ENCODE peak calls at places on chromosomes 13 and 19, in seven cellular contexts. One of them, this sample, is unnamed.
A peak's percentile ranks its signal among the peaks of the same experiment; 100 is the strongest.

GRCh38 chr19:20167020-20167644 is at the start of gene ZNF486:
- DNase-seq in neural progenitor cell: peak; percentile 98
- DNase-seq in CD8-positive, alpha-beta memory T cell: peak; percentile 90
- DNase-seq in adrenal gland: peak; percentile 97
- DNase-seq in heart left ventricle: peak; percentile 98
- DNase-seq in heart right ventricle: peak; percentile 94
- DNase-seq in Peyer's patch: peak; percentile 98
- DNase-seq in this sample: peak; percentile 75

GRCh38 chr19:18292810-18293641 is 11.6 kb upstream of the JUND start:
- DNase-seq in neural progenitor cell: peak; percentile 94
- DNase-seq in CD8-positive, alpha-beta memory T cell: no peak
- DNase-seq in adrenal gland: peak; percentile 93
- DNase-seq in heart left ventricle: peak; percentile 92
- DNase-seq in heart right ventricle: peak; percentile 89
- DNase-seq in Peyer's patch: peak; percentile 85
- DNase-seq in this sample: no peak

GRCh38 chr13:48000559-48001126 is 430 bp downstream of the SUCLA2 start:
- DNase-seq in neural progenitor cell: peak; percentile 55
- DNase-seq in CD8-positive, alpha-beta memory T cell: peak; percentile 2
- DNase-seq in adrenal gland: peak; percentile 21
- DNase-seq in heart left ventricle: peak; percentile 29
- DNase-seq in heart right ventricle: no peak
- DNase-seq in Peyer's patch: no peak
- DNase-seq in this sample: no peak

GRCh38 chr19:13243971-13244370 is 93.8 kb downstream of the IER2 start:
- DNase-seq in neural progenitor cell: no peak
- DNase-seq in CD8-positive, alpha-beta memory T cell: no peak
- DNase-seq in adrenal gland: no peak
- DNase-seq in heart left ventricle: no peak
- DNase-seq in heart right ventricle: no peak
- DNase-seq in Peyer's patch: no peak
- DNase-seq in this sample: no peak

GRCh38 chr13:46624821-46625220 is 71.9 kb downstream of the LRCH1 start:
- DNase-seq in neural progenitor cell: no peak
- DNase-seq in CD8-positive, alpha-beta memory T cell: no peak
- DNase-seq in adrenal gland: no peak
- DNase-seq in heart left ventricle: no peak
- DNase-seq in heart right ventricle: no peak
- DNase-seq in Peyer's patch: no peak
- DNase-seq in this sample: no peak

GRCh38 chr19:55355213-55355821 is 798 bp upstream of the COX6B2 start:
- DNase-seq in neural progenitor cell: peak; percentile 69
- DNase-seq in CD8-positive, alpha-beta memory T cell: no peak
- DNase-seq in adrenal gland: no peak
- DNase-seq in heart left ventricle: no peak
- DNase-seq in heart right ventricle: no peak
- DNase-seq in Peyer's patch: no peak
- DNase-seq in this sample: no peak

GRCh38 chr19:31103228-31103627 is 246.0 kb downstream of the TSHZ3 start:
- DNase-seq in neural progenitor cell: no peak
- DNase-seq in CD8-positive, alpha-beta memory T cell: no peak
- DNase-seq in adrenal gland: no peak
- DNase-seq in heart left ventricle: no peak
- DNase-seq in heart right ventricle: no peak
- DNase-seq in Peyer's patch: no peak
- DNase-seq in this sample: no peak

GRCh38 chr13:50124536-50125305 is 109.5 kb downstream of the KCNRG start:
- DNase-seq in neural progenitor cell: peak; percentile 85
- DNase-seq in CD8-positive, alpha-beta memory T cell: peak; percentile 96
- DNase-seq in adrenal gland: peak; percentile 97
- DNase-seq in heart left ventricle: peak; percentile 60
- DNase-seq in heart right ventricle: peak; percentile 54
- DNase-seq in Peyer's patch: peak; percentile 98
- DNase-seq in this sample: no peak

GRCh38 chr13:20001351-20001750 is 42.8 kb downstream of the ZMYM2 start:
- DNase-seq in neural progenitor cell: no peak
- DNase-seq in CD8-positive, alpha-beta memory T cell: no peak
- DNase-seq in adrenal gland: no peak
- DNase-seq in heart left ventricle: no peak
- DNase-seq in heart right ventricle: no peak
- DNase-seq in Peyer's patch: no peak
- DNase-seq in this sample: no peak

GRCh38 chr13:60267498-60268202 is 103.9 kb upstream of the DIAPH3 start:
- DNase-seq in neural progenitor cell: peak; percentile 40
- DNase-seq in CD8-positive, alpha-beta memory T cell: peak; percentile 8
- DNase-seq in adrenal gland: peak; percentile 26
- DNase-seq in heart left ventricle: no peak
- DNase-seq in heart right ventricle: no peak
- DNase-seq in Peyer's patch: peak; percentile 51
- DNase-seq in this sample: no peak

GRCh38 chr13:51834581-51835158 is 10.3 kb downstream of the TMEM272 start:
- DNase-seq in neural progenitor cell: peak; percentile 18
- DNase-seq in CD8-positive, alpha-beta memory T cell: no peak
- DNase-seq in adrenal gland: no peak
- DNase-seq in heart left ventricle: no peak
- DNase-seq in heart right ventricle: no peak
- DNase-seq in Peyer's patch: no peak
- DNase-seq in this sample: no peak
- H3K4me1 ChIP-seq in neural progenitor cell: peaks cover 3% of the 10 kb centered on the region
- H3K4me1 ChIP-seq in CD8-positive, alpha-beta memory T cell: peaks cover 15% of the 10 kb centered on the region
- H3K4me1 ChIP-seq in adrenal gland: no peaks in the 10 kb centered on the region
- H3K4me1 ChIP-seq in heart left ventricle: peaks cover 6% of the 10 kb centered on the region
- H3K4me1 ChIP-seq in heart right ventricle: no peaks in the 10 kb centered on the region
- H3K4me1 ChIP-seq in Peyer's patch: no peaks in the 10 kb centered on the region
- H3K4me1 ChIP-seq in this sample: no peaks in the 10 kb centered on the region

GRCh38 chr19:15265849-15266248 is 33.6 kb upstream of the EPHX3 start:
- DNase-seq in neural progenitor cell: no peak
- DNase-seq in CD8-positive, alpha-beta memory T cell: no peak
- DNase-seq in adrenal gland: peak; percentile 97
- DNase-seq in heart left ventricle: peak; percentile 94
- DNase-seq in heart right ventricle: peak; percentile 91
- DNase-seq in Peyer's patch: peak; percentile 68
- DNase-seq in this sample: no peak

GRCh38 chr19:15264061-15264932 is 32.0 kb upstream of the EPHX3 start:
- DNase-seq in neural progenitor cell: peak; percentile 90
- DNase-seq in CD8-positive, alpha-beta memory T cell: peak; percentile 59
- DNase-seq in adrenal gland: peak; percentile 87
- DNase-seq in heart left ventricle: peak; percentile 70
- DNase-seq in heart right ventricle: peak; percentile 75
- DNase-seq in Peyer's patch: peak; percentile 88
- DNase-seq in this sample: no peak

GRCh38 chr19:15266683-15267082 is 34.4 kb upstream of the EPHX3 start:
- DNase-seq in neural progenitor cell: no peak
- DNase-seq in CD8-positive, alpha-beta memory T cell: no peak
- DNase-seq in adrenal gland: no peak
- DNase-seq in heart left ventricle: no peak
- DNase-seq in heart right ventricle: no peak
- DNase-seq in Peyer's patch: no peak
- DNase-seq in this sample: no peak

GRCh38 chr19:15264933-15265206 is 32.6 kb upstream of the EPHX3 start:
- DNase-seq in neural progenitor cell: no peak
- DNase-seq in CD8-positive, alpha-beta memory T cell: no peak
- DNase-seq in adrenal gland: no peak
- DNase-seq in heart left ventricle: no peak
- DNase-seq in heart right ventricle: no peak
- DNase-seq in Peyer's patch: no peak
- DNase-seq in this sample: no peak

GRCh38 chr19:15265214-15265613 is 33.0 kb upstream of the EPHX3 start:
- DNase-seq in neural progenitor cell: no peak
- DNase-seq in CD8-positive, alpha-beta memory T cell: no peak
- DNase-seq in adrenal gland: no peak
- DNase-seq in heart left ventricle: no peak
- DNase-seq in heart right ventricle: no peak
- DNase-seq in Peyer's patch: no peak
- DNase-seq in this sample: no peak
- H3K27ac ChIP-seq in neural progenitor cell: no peak overlapping the region
- H3K27ac ChIP-seq in CD8-positive, alpha-beta memory T cell: no peak overlapping the region
- H3K27ac ChIP-seq in adrenal gland: peak overlapping the region; percentile 50
- H3K27ac ChIP-seq in heart left ventricle: peak overlapping the region; percentile 82
- H3K27ac ChIP-seq in heart right ventricle: peak overlapping the region; percentile 55
- H3K27ac ChIP-seq in Peyer's patch: peak overlapping the region; percentile 81
- H3K27ac ChIP-seq in this sample: no peak overlapping the region

GRCh38 chr13:25169356-25169755 is 2.7 kb downstream of the AMER2 start:
- DNase-seq in neural progenitor cell: no peak
- DNase-seq in CD8-positive, alpha-beta memory T cell: no peak
- DNase-seq in adrenal gland: no peak
- DNase-seq in heart left ventricle: no peak
- DNase-seq in heart right ventricle: no peak
- DNase-seq in Peyer's patch: no peak
- DNase-seq in this sample: no peak

GRCh38 chr13:25165664-25166063 is 6.4 kb downstream of the AMER2 start:
- DNase-seq in neural progenitor cell: no peak
- DNase-seq in CD8-positive, alpha-beta memory T cell: no peak
- DNase-seq in adrenal gland: no peak
- DNase-seq in heart left ventricle: no peak
- DNase-seq in heart right ventricle: no peak
- DNase-seq in Peyer's patch: no peak
- DNase-seq in this sample: no peak

GRCh38 chr13:25168800-25169199 is 3.3 kb downstream of the AMER2 start:
- DNase-seq in neural progenitor cell: no peak
- DNase-seq in CD8-positive, alpha-beta memory T cell: no peak
- DNase-seq in adrenal gland: no peak
- DNase-seq in heart left ventricle: no peak
- DNase-seq in heart right ventricle: no peak
- DNase-seq in Peyer's patch: no peak
- DNase-seq in this sample: no peak

GRCh38 chr13:25167775-25168174 is 4.3 kb downstream of the AMER2 start:
- DNase-seq in neural progenitor cell: no peak
- DNase-seq in CD8-positive, alpha-beta memory T cell: no peak
- DNase-seq in adrenal gland: no peak
- DNase-seq in heart left ventricle: no peak
- DNase-seq in heart right ventricle: no peak
- DNase-seq in Peyer's patch: no peak
- DNase-seq in this sample: no peak

GRCh38 chr13:25167349-25167748 is 4.7 kb downstream of the AMER2 start:
- DNase-seq in neural progenitor cell: no peak
- DNase-seq in CD8-positive, alpha-beta memory T cell: no peak
- DNase-seq in adrenal gland: no peak
- DNase-seq in heart left ventricle: no peak
- DNase-seq in heart right ventricle: no peak
- DNase-seq in Peyer's patch: no peak
- DNase-seq in this sample: no peak
- H3K27me3 ChIP-seq in neural progenitor cell: peaks cover 60% of the 10 kb centered on the region
- H3K27me3 ChIP-seq in CD8-positive, alpha-beta memory T cell: peaks cover 10% of the 10 kb centered on the region
- H3K27me3 ChIP-seq in adrenal gland: peaks cover 24% of the 10 kb centered on the region
- H3K27me3 ChIP-seq in heart left ventricle: peaks cover 66% of the 10 kb centered on the region
- H3K27me3 ChIP-seq in heart right ventricle: peaks cover 63% of the 10 kb centered on the region
- H3K27me3 ChIP-seq in Peyer's patch: peaks cover 11% of the 10 kb centered on the region
- H3K27me3 ChIP-seq in this sample: peaks cover 9% of the 10 kb centered on the region

GRCh38 chr13:99211421-99212035 is 10.9 kb downstream of the UBAC2 start:
- DNase-seq in neural progenitor cell: no peak
- DNase-seq in CD8-positive, alpha-beta memory T cell: no peak
- DNase-seq in adrenal gland: no peak
- DNase-seq in heart left ventricle: no peak
- DNase-seq in heart right ventricle: no peak
- DNase-seq in Peyer's patch: peak; percentile 22
- DNase-seq in this sample: no peak
- H3K4me1 ChIP-seq in neural progenitor cell: peaks cover 19% of the 10 kb centered on the region
- H3K4me1 ChIP-seq in CD8-positive, alpha-beta memory T cell: peaks cover 80% of the 10 kb centered on the region
- H3K4me1 ChIP-seq in adrenal gland: no peaks in the 10 kb centered on the region
- H3K4me1 ChIP-seq in heart left ventricle: peaks cover 11% of the 10 kb centered on the region
- H3K4me1 ChIP-seq in heart right ventricle: peaks cover 8% of the 10 kb centered on the region
- H3K4me1 ChIP-seq in Peyer's patch: peaks cover 5% of the 10 kb centered on the region
- H3K4me1 ChIP-seq in this sample: peaks cover 67% of the 10 kb centered on the region

GRCh38 chr19:51571599-51571998 is 516 bp downstream of the ZNF175 start:
- DNase-seq in neural progenitor cell: no peak
- DNase-seq in CD8-positive, alpha-beta memory T cell: no peak
- DNase-seq in adrenal gland: no peak
- DNase-seq in heart left ventricle: no peak
- DNase-seq in heart right ventricle: no peak
- DNase-seq in Peyer's patch: no peak
- DNase-seq in this sample: no peak

GRCh38 chr19:51572415-51572814 is 1.3 kb downstream of the ZNF175 start:
- DNase-seq in neural progenitor cell: no peak
- DNase-seq in CD8-positive, alpha-beta memory T cell: no peak
- DNase-seq in adrenal gland: no peak
- DNase-seq in heart left ventricle: no peak
- DNase-seq in heart right ventricle: no peak
- DNase-seq in Peyer's patch: no peak
- DNase-seq in this sample: no peak

GRCh38 chr19:51573331-51573730 is 2.2 kb downstream of the ZNF175 start:
- DNase-seq in neural progenitor cell: no peak
- DNase-seq in CD8-positive, alpha-beta memory T cell: no peak
- DNase-seq in adrenal gland: no peak
- DNase-seq in heart left ventricle: no peak
- DNase-seq in heart right ventricle: no peak
- DNase-seq in Peyer's patch: no peak
- DNase-seq in this sample: no peak

GRCh38 chr19:51572908-51573307 is 1.8 kb downstream of the ZNF175 start:
- DNase-seq in neural progenitor cell: no peak
- DNase-seq in CD8-positive, alpha-beta memory T cell: no peak
- DNase-seq in adrenal gland: no peak
- DNase-seq in heart left ventricle: no peak
- DNase-seq in heart right ventricle: no peak
- DNase-seq in Peyer's patch: no peak
- DNase-seq in this sample: no peak

GRCh38 chr19:51570962-51571575 is at the start of gene ZNF175:
- DNase-seq in neural progenitor cell: peak; percentile 93
- DNase-seq in CD8-positive, alpha-beta memory T cell: peak; percentile 79
- DNase-seq in adrenal gland: peak; percentile 97
- DNase-seq in heart left ventricle: peak; percentile 95
- DNase-seq in heart right ventricle: peak; percentile 88
- DNase-seq in Peyer's patch: peak; percentile 97
- DNase-seq in this sample: peak; percentile 54
- H3K27ac ChIP-seq in neural progenitor cell: no peak within 1 kb of the TSS
- H3K27ac ChIP-seq in CD8-positive, alpha-beta memory T cell: peak within 1 kb of the TSS; percentile 48
- H3K27ac ChIP-seq in adrenal gland: peak within 1 kb of the TSS; percentile 23
- H3K27ac ChIP-seq in heart left ventricle: peak within 1 kb of the TSS; percentile 9
- H3K27ac ChIP-seq in heart right ventricle: no peak within 1 kb of the TSS
- H3K27ac ChIP-seq in Peyer's patch: peak within 1 kb of the TSS; percentile 62
- H3K27ac ChIP-seq in this sample: peak within 1 kb of the TSS; percentile 73

This sample was measured in esophagus squamous epithelium.